ENCODE peak calls at places on chromosomes 1 and 21, in six cellular contexts. One of them, this sample, is unnamed.

GRCh38 chr1:25673962-25674928 is 57.7 kb downstream of the MAN1C1 start:
- DNase-seq in fibroblast of the aortic adventitia: no peak
- DNase-seq in astrocyte of the cerebellum: no peak
- DNase-seq in left ventricle myocardium inferior: no peak
- DNase-seq in astrocyte of the spinal cord: no peak
- DNase-seq in endothelial cell: no peak
- DNase-seq in this sample: no peak

GRCh38 chr1:25065246-25066238 is 135.5 kb upstream of the RUNX3 start:
- DNase-seq in astrocyte of the cerebellum: peak
- DNase-seq in fibroblast of the aortic adventitia: peak
- DNase-seq in endothelial cell: no peak
- DNase-seq in left ventricle myocardium inferior: no peak
- DNase-seq in astrocyte of the spinal cord: peak
- DNase-seq in this sample: peak

GRCh38 chr21:39714331-39714730 is 30.7 kb upstream of the IGSF5 start:
- DNase-seq in astrocyte of the spinal cord: no peak
- DNase-seq in endothelial cell: no peak
- DNase-seq in left ventricle myocardium inferior: no peak
- DNase-seq in astrocyte of the cerebellum: no peak
- DNase-seq in fibroblast of the aortic adventitia: no peak
- DNase-seq in this sample: no peak

GRCh38 chr1:186888367-186888766 is 59.6 kb downstream of the PLA2G4A start:
- DNase-seq in left ventricle myocardium inferior: no peak
- DNase-seq in endothelial cell: no peak
- DNase-seq in astrocyte of the spinal cord: no peak
- DNase-seq in astrocyte of the cerebellum: no peak
- DNase-seq in fibroblast of the aortic adventitia: peak
- DNase-seq in this sample: no peak

GRCh38 chr1:34013136-34013535 is 149.3 kb downstream of the HMGB4 start:
- DNase-seq in fibroblast of the aortic adventitia: no peak
- DNase-seq in left ventricle myocardium inferior: no peak
- DNase-seq in astrocyte of the cerebellum: no peak
- DNase-seq in astrocyte of the spinal cord: no peak
- DNase-seq in endothelial cell: no peak
- DNase-seq in this sample: no peak

GRCh38 chr1:112527266-112528010 is 18.7 kb downstream of the WNT2B start:
- DNase-seq in endothelial cell: no peak
- DNase-seq in astrocyte of the cerebellum: peak
- DNase-seq in left ventricle myocardium inferior: no peak
- DNase-seq in astrocyte of the spinal cord: peak
- DNase-seq in fibroblast of the aortic adventitia: peak
- DNase-seq in this sample: peak

GRCh38 chr1:24849653-24850295 is 80.3 kb downstream of the RUNX3 start:
- DNase-seq in astrocyte of the cerebellum: no peak
- DNase-seq in fibroblast of the aortic adventitia: peak
- DNase-seq in endothelial cell: peak
- DNase-seq in astrocyte of the spinal cord: no peak
- DNase-seq in left ventricle myocardium inferior: no peak
- DNase-seq in this sample: peak

GRCh38 chr1:109490934-109491302 is 3.0 kb upstream of the CYB561D1 start:
- DNase-seq in endothelial cell: no peak
- DNase-seq in astrocyte of the spinal cord: no peak
- DNase-seq in fibroblast of the aortic adventitia: no peak
- DNase-seq in left ventricle myocardium inferior: no peak
- DNase-seq in astrocyte of the cerebellum: no peak
- DNase-seq in this sample: no peak

GRCh38 chr1:195325181-195325580 is 1283.1 kb downstream of the KCNT2 start:
- DNase-seq in left ventricle myocardium inferior: no peak
- DNase-seq in endothelial cell: no peak
- DNase-seq in fibroblast of the aortic adventitia: no peak
- DNase-seq in astrocyte of the cerebellum: no peak
- DNase-seq in astrocyte of the spinal cord: no peak
- DNase-seq in this sample: no peak

GRCh38 chr1:95951291-95951690 is 717.3 kb downstream of the RWDD3 start:
- DNase-seq in left ventricle myocardium inferior: no peak
- DNase-seq in astrocyte of the spinal cord: no peak
- DNase-seq in fibroblast of the aortic adventitia: no peak
- DNase-seq in astrocyte of the cerebellum: no peak
- DNase-seq in endothelial cell: no peak
- DNase-seq in this sample: no peak

GRCh38 chr1:95957748-95958147 is 723.7 kb downstream of the RWDD3 start:
- DNase-seq in astrocyte of the cerebellum: no peak
- DNase-seq in fibroblast of the aortic adventitia: peak
- DNase-seq in left ventricle myocardium inferior: no peak
- DNase-seq in astrocyte of the spinal cord: no peak
- DNase-seq in endothelial cell: no peak
- DNase-seq in this sample: peak

GRCh38 chr1:95953668-95954067 is 719.7 kb downstream of the RWDD3 start:
- DNase-seq in astrocyte of the cerebellum: no peak
- DNase-seq in fibroblast of the aortic adventitia: no peak
- DNase-seq in endothelial cell: no peak
- DNase-seq in astrocyte of the spinal cord: no peak
- DNase-seq in left ventricle myocardium inferior: no peak
- DNase-seq in this sample: no peak

GRCh38 chr1:95956215-95956614 is 722.2 kb downstream of the RWDD3 start:
- DNase-seq in astrocyte of the cerebellum: no peak
- DNase-seq in astrocyte of the spinal cord: no peak
- DNase-seq in endothelial cell: no peak
- DNase-seq in fibroblast of the aortic adventitia: no peak
- DNase-seq in left ventricle myocardium inferior: no peak
- DNase-seq in this sample: no peak

GRCh38 chr1:95953005-95953404 is 719.0 kb downstream of the RWDD3 start:
- DNase-seq in astrocyte of the spinal cord: peak
- DNase-seq in left ventricle myocardium inferior: no peak
- DNase-seq in astrocyte of the cerebellum: no peak
- DNase-seq in endothelial cell: peak
- DNase-seq in fibroblast of the aortic adventitia: peak
- DNase-seq in this sample: peak
- TF ChIP-seq CTCF in astrocyte of the spinal cord: peak
- TF ChIP-seq CTCF in left ventricle myocardium inferior: no peak
- TF ChIP-seq CTCF in astrocyte of the cerebellum: no peak
- TF ChIP-seq CTCF in endothelial cell: no peak
- TF ChIP-seq CTCF in fibroblast of the aortic adventitia: peak
- TF ChIP-seq CTCF in this sample: peak

GRCh38 chr1:45339694-45340558 is at the start of the genes MUTYH and TOE1:
- DNase-seq in endothelial cell: peak
- DNase-seq in astrocyte of the spinal cord: peak
- DNase-seq in astrocyte of the cerebellum: peak
- DNase-seq in left ventricle myocardium inferior: peak
- DNase-seq in fibroblast of the aortic adventitia: peak
- DNase-seq in this sample: peak
- TF ChIP-seq CTCF in endothelial cell: no peak
- TF ChIP-seq CTCF in astrocyte of the spinal cord: no peak
- TF ChIP-seq CTCF in astrocyte of the cerebellum: no peak
- TF ChIP-seq CTCF in left ventricle myocardium inferior: peak
- TF ChIP-seq CTCF in fibroblast of the aortic adventitia: no peak
- TF ChIP-seq CTCF in this sample: no peak

GRCh38 chr1:77047978-77048614 is 171.1 kb downstream of the PIGK start:
- DNase-seq in endothelial cell: no peak
- DNase-seq in astrocyte of the spinal cord: no peak
- DNase-seq in left ventricle myocardium inferior: no peak
- DNase-seq in astrocyte of the cerebellum: no peak
- DNase-seq in fibroblast of the aortic adventitia: no peak
- DNase-seq in this sample: no peak
- TF ChIP-seq CTCF in endothelial cell: no peak
- TF ChIP-seq CTCF in astrocyte of the spinal cord: no peak
- TF ChIP-seq CTCF in left ventricle myocardium inferior: no peak
- TF ChIP-seq CTCF in astrocyte of the cerebellum: no peak
- TF ChIP-seq CTCF in fibroblast of the aortic adventitia: no peak
- TF ChIP-seq CTCF in this sample: no peak

DNA sequence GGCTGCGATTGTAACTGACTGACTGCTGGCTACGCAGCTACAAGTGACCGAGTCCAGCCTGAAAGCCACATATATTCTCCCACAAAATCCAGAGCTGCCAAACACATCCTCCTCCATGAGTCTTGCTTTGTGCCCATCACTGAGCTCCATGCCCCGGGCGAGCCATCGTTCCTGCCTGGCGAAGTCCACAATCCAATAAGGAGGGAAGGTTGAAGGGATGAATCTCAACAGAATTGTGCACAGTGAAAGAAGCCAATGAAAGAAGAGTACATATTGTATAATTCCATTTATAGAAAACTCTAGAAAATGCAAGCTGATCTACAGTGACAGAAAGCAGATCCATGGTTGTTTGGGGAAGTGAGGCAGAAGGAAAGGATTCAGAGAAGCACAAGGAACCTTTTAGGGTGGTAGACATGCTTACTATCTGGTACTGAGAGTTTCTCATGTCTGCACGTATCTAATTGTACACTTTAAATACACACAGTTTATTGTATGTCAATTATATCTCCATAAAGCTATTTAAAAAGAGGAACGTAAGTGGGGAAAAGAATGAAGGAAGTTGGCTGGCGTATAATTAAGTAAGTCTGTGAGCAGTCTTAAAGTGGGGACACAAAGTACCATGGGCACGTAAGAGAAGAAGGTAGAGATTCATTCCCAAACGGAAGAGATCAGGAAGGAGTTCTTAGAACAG is 115.9 kb upstream of the JUN start:
- DNase-seq in astrocyte of the cerebellum: no peak
- DNase-seq in fibroblast of the aortic adventitia: no peak
- DNase-seq in left ventricle myocardium inferior: no peak
- DNase-seq in endothelial cell: no peak
- DNase-seq in astrocyte of the spinal cord: no peak
- DNase-seq in this sample: no peak
- TF ChIP-seq CTCF in astrocyte of the cerebellum: no peak
- TF ChIP-seq CTCF in fibroblast of the aortic adventitia: no peak
- TF ChIP-seq CTCF in left ventricle myocardium inferior: no peak
- TF ChIP-seq CTCF in endothelial cell: no peak
- TF ChIP-seq CTCF in astrocyte of the spinal cord: no peak
- TF ChIP-seq CTCF in this sample: no peak

GRCh38 chr1:165287781-165288180 is 68.7 kb downstream of the LMX1A start:
- DNase-seq in astrocyte of the spinal cord: no peak
- DNase-seq in endothelial cell: no peak
- DNase-seq in astrocyte of the cerebellum: no peak
- DNase-seq in fibroblast of the aortic adventitia: no peak
- DNase-seq in left ventricle myocardium inferior: no peak
- DNase-seq in this sample: no peak

GRCh38 chr1:165289556-165289955 is 67.0 kb downstream of the LMX1A start:
- DNase-seq in astrocyte of the spinal cord: no peak
- DNase-seq in fibroblast of the aortic adventitia: no peak
- DNase-seq in left ventricle myocardium inferior: no peak
- DNase-seq in endothelial cell: no peak
- DNase-seq in astrocyte of the cerebellum: no peak
- DNase-seq in this sample: no peak

GRCh38 chr1:165288301-165289120 is 68.0 kb downstream of the LMX1A start:
- DNase-seq in astrocyte of the cerebellum: no peak
- DNase-seq in left ventricle myocardium inferior: no peak
- DNase-seq in endothelial cell: no peak
- DNase-seq in astrocyte of the spinal cord: no peak
- DNase-seq in fibroblast of the aortic adventitia: no peak
- DNase-seq in this sample: no peak

GRCh38 chr1:165287329-165287728 is 69.2 kb downstream of the LMX1A start:
- DNase-seq in astrocyte of the cerebellum: no peak
- DNase-seq in astrocyte of the spinal cord: no peak
- DNase-seq in endothelial cell: no peak
- DNase-seq in fibroblast of the aortic adventitia: no peak
- DNase-seq in left ventricle myocardium inferior: no peak
- DNase-seq in this sample: no peak

DNA sequence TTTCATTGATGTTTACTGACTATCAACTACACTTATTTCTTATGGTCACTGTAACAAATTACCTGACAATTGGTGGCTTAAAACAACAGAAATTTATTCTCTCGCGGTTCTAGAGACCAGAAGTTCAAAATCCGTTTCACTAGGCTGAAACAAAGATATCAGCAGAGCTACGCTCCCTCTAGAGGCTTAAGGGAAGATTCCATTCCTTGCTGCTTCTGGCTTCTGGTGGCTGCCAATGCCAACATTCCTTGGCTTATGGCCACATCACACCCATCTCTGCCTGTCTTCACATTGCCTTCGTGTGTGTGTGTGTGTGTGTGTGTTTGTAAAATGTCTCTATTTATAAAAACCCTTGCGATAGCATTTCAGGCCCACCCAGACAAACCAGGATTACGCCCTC is 66.4 kb downstream of the LMX1A start:
- DNase-seq in fibroblast of the aortic adventitia: peak
- DNase-seq in left ventricle myocardium inferior: no peak
- DNase-seq in astrocyte of the cerebellum: no peak
- DNase-seq in endothelial cell: no peak
- DNase-seq in astrocyte of the spinal cord: no peak
- DNase-seq in this sample: peak
- TF ChIP-seq CTCF in fibroblast of the aortic adventitia: peak
- TF ChIP-seq CTCF in left ventricle myocardium inferior: no peak
- TF ChIP-seq CTCF in astrocyte of the cerebellum: peak
- TF ChIP-seq CTCF in endothelial cell: no peak
- TF ChIP-seq CTCF in astrocyte of the spinal cord: no peak
- TF ChIP-seq CTCF in this sample: no peak

GRCh38 chr1:64242895-64243756 is 39.7 kb downstream of the UBE2U start:
- DNase-seq in astrocyte of the spinal cord: peak
- DNase-seq in fibroblast of the aortic adventitia: peak
- DNase-seq in astrocyte of the cerebellum: peak
- DNase-seq in endothelial cell: no peak
- DNase-seq in left ventricle myocardium inferior: no peak
- DNase-seq in this sample: peak
- TF ChIP-seq CTCF in astrocyte of the spinal cord: peak
- TF ChIP-seq CTCF in fibroblast of the aortic adventitia: peak
- TF ChIP-seq CTCF in astrocyte of the cerebellum: peak
- TF ChIP-seq CTCF in endothelial cell: peak
- TF ChIP-seq CTCF in left ventricle myocardium inferior: peak
- TF ChIP-seq CTCF in this sample: peak